ENCODE peak calls at places on chromosomes 2 and 18, in nine cellular contexts. One of them, this sample, is unnamed.
A peak's percentile ranks its signal among the peaks of the same experiment; 100 is the strongest.

GRCh38 chr2:9646631-9647030 is 15.8 kb upstream of the YWHAQ start:
- DNase-seq in mesothelial cell of epicardium: no peak
- DNase-seq in activated CD4-positive, alpha-beta T cell treated with anti-CD3 and anti-CD28 coated beads, Interleukin-2, amount 50 U/mL, for 4 hours: no peak
- DNase-seq in effector memory CD8-positive, alpha-beta T cell: no peak
- DNase-seq in cortex of kidney: no peak
- DNase-seq in LoVo: no peak
- DNase-seq in RWPE2: no peak
- DNase-seq in right cardiac atrium: no peak
- DNase-seq in stimulated activated CD4-positive, alpha-beta T cell treated with anti-CD3 and anti-CD28 coated beads, Interleukin-12 subunit alpha, Interleukin-12 subunit beta, amount 100 ng/mL, for 4 hours: no peak
- DNase-seq in this sample: no peak

GRCh38 chr2:30511122-30512083 is 64.4 kb downstream of the LCLAT1 start:
- DNase-seq in mesothelial cell of epicardium: no peak
- DNase-seq in activated CD4-positive, alpha-beta T cell treated with anti-CD3 and anti-CD28 coated beads, Interleukin-2, amount 50 U/mL, for 4 hours: no peak
- DNase-seq in effector memory CD8-positive, alpha-beta T cell: no peak
- DNase-seq in cortex of kidney: no peak
- DNase-seq in LoVo: peak; percentile 41
- DNase-seq in RWPE2: no peak
- DNase-seq in right cardiac atrium: peak; percentile 60
- DNase-seq in stimulated activated CD4-positive, alpha-beta T cell treated with anti-CD3 and anti-CD28 coated beads, Interleukin-12 subunit alpha, Interleukin-12 subunit beta, amount 100 ng/mL, for 4 hours: no peak
- DNase-seq in this sample: no peak

GRCh38 chr2:117712686-117713085 is 101.8 kb upstream of the DDX18 start:
- DNase-seq in mesothelial cell of epicardium: no peak
- DNase-seq in activated CD4-positive, alpha-beta T cell treated with anti-CD3 and anti-CD28 coated beads, Interleukin-2, amount 50 U/mL, for 4 hours: no peak
- DNase-seq in effector memory CD8-positive, alpha-beta T cell: no peak
- DNase-seq in cortex of kidney: no peak
- DNase-seq in LoVo: no peak
- DNase-seq in RWPE2: no peak
- DNase-seq in right cardiac atrium: no peak
- DNase-seq in stimulated activated CD4-positive, alpha-beta T cell treated with anti-CD3 and anti-CD28 coated beads, Interleukin-12 subunit alpha, Interleukin-12 subunit beta, amount 100 ng/mL, for 4 hours: no peak
- DNase-seq in this sample: no peak

GRCh38 chr2:19580830-19581229 is 222.4 kb upstream of the OSR1 start:
- DNase-seq in mesothelial cell of epicardium: no peak
- DNase-seq in activated CD4-positive, alpha-beta T cell treated with anti-CD3 and anti-CD28 coated beads, Interleukin-2, amount 50 U/mL, for 4 hours: no peak
- DNase-seq in effector memory CD8-positive, alpha-beta T cell: no peak
- DNase-seq in cortex of kidney: no peak
- DNase-seq in LoVo: no peak
- DNase-seq in RWPE2: no peak
- DNase-seq in right cardiac atrium: peak; percentile 55
- DNase-seq in stimulated activated CD4-positive, alpha-beta T cell treated with anti-CD3 and anti-CD28 coated beads, Interleukin-12 subunit alpha, Interleukin-12 subunit beta, amount 100 ng/mL, for 4 hours: no peak
- DNase-seq in this sample: no peak

GRCh38 chr18:2337552-2338141 is 233.7 kb downstream of the METTL4 start:
- DNase-seq in mesothelial cell of epicardium: no peak
- DNase-seq in activated CD4-positive, alpha-beta T cell treated with anti-CD3 and anti-CD28 coated beads, Interleukin-2, amount 50 U/mL, for 4 hours: peak; percentile 35
- DNase-seq in effector memory CD8-positive, alpha-beta T cell: peak; percentile 22
- DNase-seq in cortex of kidney: no peak
- DNase-seq in LoVo: no peak
- DNase-seq in RWPE2: no peak
- DNase-seq in right cardiac atrium: peak; percentile 63
- DNase-seq in stimulated activated CD4-positive, alpha-beta T cell treated with anti-CD3 and anti-CD28 coated beads, Interleukin-12 subunit alpha, Interleukin-12 subunit beta, amount 100 ng/mL, for 4 hours: peak; percentile 43
- DNase-seq in this sample: no peak

GRCh38 chr2:217365656-217366055 is 505.8 kb upstream of the TNP1 start:
- DNase-seq in mesothelial cell of epicardium: no peak
- DNase-seq in activated CD4-positive, alpha-beta T cell treated with anti-CD3 and anti-CD28 coated beads, Interleukin-2, amount 50 U/mL, for 4 hours: no peak
- DNase-seq in effector memory CD8-positive, alpha-beta T cell: no peak
- DNase-seq in cortex of kidney: no peak
- DNase-seq in LoVo: no peak
- DNase-seq in RWPE2: no peak
- DNase-seq in right cardiac atrium: no peak
- DNase-seq in stimulated activated CD4-positive, alpha-beta T cell treated with anti-CD3 and anti-CD28 coated beads, Interleukin-12 subunit alpha, Interleukin-12 subunit beta, amount 100 ng/mL, for 4 hours: no peak
- DNase-seq in this sample: no peak

GRCh38 chr2:128489580-128490273 is 171.1 kb upstream of the HS6ST1 start:
- DNase-seq in mesothelial cell of epicardium: no peak
- DNase-seq in activated CD4-positive, alpha-beta T cell treated with anti-CD3 and anti-CD28 coated beads, Interleukin-2, amount 50 U/mL, for 4 hours: no peak
- DNase-seq in effector memory CD8-positive, alpha-beta T cell: no peak
- DNase-seq in cortex of kidney: no peak
- DNase-seq in LoVo: no peak
- DNase-seq in RWPE2: no peak
- DNase-seq in right cardiac atrium: no peak
- DNase-seq in stimulated activated CD4-positive, alpha-beta T cell treated with anti-CD3 and anti-CD28 coated beads, Interleukin-12 subunit alpha, Interleukin-12 subunit beta, amount 100 ng/mL, for 4 hours: no peak
- DNase-seq in this sample: no peak

GRCh38 chr18:9808530-9809241 is 77.1 kb upstream of the TXNDC2 start:
- DNase-seq in mesothelial cell of epicardium: no peak
- DNase-seq in activated CD4-positive, alpha-beta T cell treated with anti-CD3 and anti-CD28 coated beads, Interleukin-2, amount 50 U/mL, for 4 hours: no peak
- DNase-seq in effector memory CD8-positive, alpha-beta T cell: no peak
- DNase-seq in cortex of kidney: no peak
- DNase-seq in LoVo: no peak
- DNase-seq in RWPE2: no peak
- DNase-seq in right cardiac atrium: peak; percentile 74
- DNase-seq in stimulated activated CD4-positive, alpha-beta T cell treated with anti-CD3 and anti-CD28 coated beads, Interleukin-12 subunit alpha, Interleukin-12 subunit beta, amount 100 ng/mL, for 4 hours: no peak
- DNase-seq in this sample: no peak

GRCh38 chr2:238655131-238655860 is 192.6 kb upstream of the TWIST2 start:
- DNase-seq in mesothelial cell of epicardium: no peak
- DNase-seq in activated CD4-positive, alpha-beta T cell treated with anti-CD3 and anti-CD28 coated beads, Interleukin-2, amount 50 U/mL, for 4 hours: no peak
- DNase-seq in effector memory CD8-positive, alpha-beta T cell: no peak
- DNase-seq in cortex of kidney: no peak
- DNase-seq in LoVo: no peak
- DNase-seq in RWPE2: no peak
- DNase-seq in right cardiac atrium: no peak
- DNase-seq in stimulated activated CD4-positive, alpha-beta T cell treated with anti-CD3 and anti-CD28 coated beads, Interleukin-12 subunit alpha, Interleukin-12 subunit beta, amount 100 ng/mL, for 4 hours: no peak
- DNase-seq in this sample: no peak

GRCh38 chr2:71702071-71702970 is 249.0 kb downstream of the DYSF start:
- DNase-seq in mesothelial cell of epicardium: no peak
- DNase-seq in activated CD4-positive, alpha-beta T cell treated with anti-CD3 and anti-CD28 coated beads, Interleukin-2, amount 50 U/mL, for 4 hours: no peak
- DNase-seq in effector memory CD8-positive, alpha-beta T cell: no peak
- DNase-seq in cortex of kidney: no peak
- DNase-seq in LoVo: no peak
- DNase-seq in RWPE2: peak; percentile 25
- DNase-seq in right cardiac atrium: peak; percentile 35
- DNase-seq in stimulated activated CD4-positive, alpha-beta T cell treated with anti-CD3 and anti-CD28 coated beads, Interleukin-12 subunit alpha, Interleukin-12 subunit beta, amount 100 ng/mL, for 4 hours: no peak
- DNase-seq in this sample: no peak

GRCh38 chr2:72013726-72014125 is 133.9 kb downstream of the CYP26B1 start:
- DNase-seq in mesothelial cell of epicardium: no peak
- DNase-seq in activated CD4-positive, alpha-beta T cell treated with anti-CD3 and anti-CD28 coated beads, Interleukin-2, amount 50 U/mL, for 4 hours: no peak
- DNase-seq in effector memory CD8-positive, alpha-beta T cell: no peak
- DNase-seq in cortex of kidney: no peak
- DNase-seq in LoVo: no peak
- DNase-seq in RWPE2: peak; percentile 15
- DNase-seq in right cardiac atrium: no peak
- DNase-seq in stimulated activated CD4-positive, alpha-beta T cell treated with anti-CD3 and anti-CD28 coated beads, Interleukin-12 subunit alpha, Interleukin-12 subunit beta, amount 100 ng/mL, for 4 hours: no peak
- DNase-seq in this sample: no peak

GRCh38 chr2:239128706-239129105 is 272.1 kb downstream of the HDAC4 start:
- DNase-seq in mesothelial cell of epicardium: no peak
- DNase-seq in activated CD4-positive, alpha-beta T cell treated with anti-CD3 and anti-CD28 coated beads, Interleukin-2, amount 50 U/mL, for 4 hours: no peak
- DNase-seq in effector memory CD8-positive, alpha-beta T cell: no peak
- DNase-seq in cortex of kidney: no peak
- DNase-seq in LoVo: no peak
- DNase-seq in RWPE2: no peak
- DNase-seq in right cardiac atrium: peak; percentile 32
- DNase-seq in stimulated activated CD4-positive, alpha-beta T cell treated with anti-CD3 and anti-CD28 coated beads, Interleukin-12 subunit alpha, Interleukin-12 subunit beta, amount 100 ng/mL, for 4 hours: no peak
- DNase-seq in this sample: no peak

GRCh38 chr18:45637546-45638327 is 22.5 kb downstream of the SLC14A2 start:
- DNase-seq in mesothelial cell of epicardium: no peak
- DNase-seq in activated CD4-positive, alpha-beta T cell treated with anti-CD3 and anti-CD28 coated beads, Interleukin-2, amount 50 U/mL, for 4 hours: no peak
- DNase-seq in effector memory CD8-positive, alpha-beta T cell: no peak
- DNase-seq in cortex of kidney: no peak
- DNase-seq in LoVo: no peak
- DNase-seq in RWPE2: no peak
- DNase-seq in right cardiac atrium: no peak
- DNase-seq in stimulated activated CD4-positive, alpha-beta T cell treated with anti-CD3 and anti-CD28 coated beads, Interleukin-12 subunit alpha, Interleukin-12 subunit beta, amount 100 ng/mL, for 4 hours: no peak
- DNase-seq in this sample: no peak

GRCh38 chr2:29817846-29818680 is 103.3 kb downstream of the ALK start:
- DNase-seq in mesothelial cell of epicardium: no peak
- DNase-seq in activated CD4-positive, alpha-beta T cell treated with anti-CD3 and anti-CD28 coated beads, Interleukin-2, amount 50 U/mL, for 4 hours: no peak
- DNase-seq in effector memory CD8-positive, alpha-beta T cell: no peak
- DNase-seq in cortex of kidney: no peak
- DNase-seq in LoVo: no peak
- DNase-seq in RWPE2: no peak
- DNase-seq in right cardiac atrium: no peak
- DNase-seq in stimulated activated CD4-positive, alpha-beta T cell treated with anti-CD3 and anti-CD28 coated beads, Interleukin-12 subunit alpha, Interleukin-12 subunit beta, amount 100 ng/mL, for 4 hours: no peak
- DNase-seq in this sample: no peak

GRCh38 chr2:20381457-20381856 is 30.8 kb upstream of the PUM2 start:
- DNase-seq in mesothelial cell of epicardium: no peak
- DNase-seq in activated CD4-positive, alpha-beta T cell treated with anti-CD3 and anti-CD28 coated beads, Interleukin-2, amount 50 U/mL, for 4 hours: no peak
- DNase-seq in effector memory CD8-positive, alpha-beta T cell: no peak
- DNase-seq in cortex of kidney: no peak
- DNase-seq in LoVo: no peak
- DNase-seq in RWPE2: no peak
- DNase-seq in right cardiac atrium: no peak
- DNase-seq in stimulated activated CD4-positive, alpha-beta T cell treated with anti-CD3 and anti-CD28 coated beads, Interleukin-12 subunit alpha, Interleukin-12 subunit beta, amount 100 ng/mL, for 4 hours: no peak
- DNase-seq in this sample: no peak

GRCh38 chr2:96092896-96093295 is 23.5 kb downstream of the ADRA2B start:
- DNase-seq in mesothelial cell of epicardium: no peak
- DNase-seq in activated CD4-positive, alpha-beta T cell treated with anti-CD3 and anti-CD28 coated beads, Interleukin-2, amount 50 U/mL, for 4 hours: no peak
- DNase-seq in effector memory CD8-positive, alpha-beta T cell: no peak
- DNase-seq in cortex of kidney: no peak
- DNase-seq in LoVo: no peak
- DNase-seq in RWPE2: no peak
- DNase-seq in right cardiac atrium: no peak
- DNase-seq in stimulated activated CD4-positive, alpha-beta T cell treated with anti-CD3 and anti-CD28 coated beads, Interleukin-12 subunit alpha, Interleukin-12 subunit beta, amount 100 ng/mL, for 4 hours: no peak
- DNase-seq in this sample: no peak

GRCh38 chr2:16323551-16324543 is 341.8 kb downstream of the CYRIA start:
- DNase-seq in mesothelial cell of epicardium: no peak
- DNase-seq in activated CD4-positive, alpha-beta T cell treated with anti-CD3 and anti-CD28 coated beads, Interleukin-2, amount 50 U/mL, for 4 hours: no peak
- DNase-seq in effector memory CD8-positive, alpha-beta T cell: no peak
- DNase-seq in cortex of kidney: no peak
- DNase-seq in LoVo: no peak
- DNase-seq in RWPE2: no peak
- DNase-seq in right cardiac atrium: no peak
- DNase-seq in stimulated activated CD4-positive, alpha-beta T cell treated with anti-CD3 and anti-CD28 coated beads, Interleukin-12 subunit alpha, Interleukin-12 subunit beta, amount 100 ng/mL, for 4 hours: no peak
- DNase-seq in this sample: no peak

GRCh38 chr2:96065381-96065930 is 30.7 kb upstream of the GPAT2 start:
- DNase-seq in mesothelial cell of epicardium: no peak
- DNase-seq in activated CD4-positive, alpha-beta T cell treated with anti-CD3 and anti-CD28 coated beads, Interleukin-2, amount 50 U/mL, for 4 hours: no peak
- DNase-seq in effector memory CD8-positive, alpha-beta T cell: no peak
- DNase-seq in cortex of kidney: no peak
- DNase-seq in LoVo: no peak
- DNase-seq in RWPE2: no peak
- DNase-seq in right cardiac atrium: no peak
- DNase-seq in stimulated activated CD4-positive, alpha-beta T cell treated with anti-CD3 and anti-CD28 coated beads, Interleukin-12 subunit alpha, Interleukin-12 subunit beta, amount 100 ng/mL, for 4 hours: no peak
- DNase-seq in this sample: no peak